ENCODE peak calls at places on chromosome 1, in ten cellular contexts. I, W, D, C, N, Y, H, R, F and A are unnamed samples.

GRCh38 chr1:155250633-155251449 is 4.4 kb downstream of the ENTREP3 start:
- DNase-seq in I (peak; percentile 72), W (peak; percentile 92), D (peak; percentile 72), C (peak; percentile 98), N (peak; percentile 87), Y (peak; percentile 88), H (peak; percentile 96), R (peak; percentile 86), F (peak; percentile 87), A (peak; percentile 98)

GRCh38 chr1:152347116-152347728 is 12.6 kb downstream of the FLG2 start:
- DNase-seq in I (no peak), W (peak; percentile 65), D (peak; percentile 78), C (no peak), N (peak; percentile 20), Y (no peak), H (peak; percentile 8), R (no peak), F (peak; percentile 54), A (peak; percentile 82)

GRCh38 chr1:27601771-27602509 is 2.0 kb downstream of the AHDC1 start:
- DNase-seq in I (no peak), W (no peak), D (no peak), C (no peak), N (no peak), Y (peak; percentile 80), H (peak; percentile 60), R (peak; percentile 57), F (peak; percentile 31), A (peak; percentile 72)

GRCh38 chr1:86258106-86258505 is 101.5 kb upstream of the COL24A1 start:
- DNase-seq in I (no peak), W (no peak), D (peak; percentile 39), C (no peak), N (no peak), Y (no peak), H (no peak), R (no peak), F (no peak), A (no peak)

GRCh38 chr1:23198373-23198772 is 18.9 kb downstream of the HTR1D start:
- DNase-seq in I (peak; percentile 84), W (no peak), D (peak; percentile 96), C (peak; percentile 10), N (peak; percentile 55), Y (no peak), H (no peak), R (no peak), F (no peak), A (no peak)

GRCh38 chr1:203629509-203630082 is 3.0 kb downstream of the ATP2B4 start:
- DNase-seq in I (no peak), W (peak; percentile 49), D (no peak), C (peak; percentile 87), N (no peak), Y (peak; percentile 23), H (peak; percentile 84), R (no peak), F (no peak), A (peak; percentile 82)

GRCh38 chr1:15703562-15703961 is 19.4 kb downstream of the PLEKHM2 start:
- DNase-seq in I (peak; percentile 80), W (no peak), D (peak; percentile 79), C (peak; percentile 96), N (peak; percentile 71), Y (peak; percentile 82), H (peak; percentile 86), R (peak; percentile 81), F (peak; percentile 49), A (peak; percentile 58)

GRCh38 chr1:39692152-39693064 is 1.2 kb upstream of the HPCAL4 start:
- DNase-seq in I (no peak), W (no peak), D (no peak), C (no peak), N (no peak), Y (no peak), H (no peak), R (peak; percentile 42), F (no peak), A (peak; percentile 57)

GRCh38 chr1:90723561-90724108 is 6.5 kb upstream of the BARHL2 start:
- DNase-seq in I (no peak), W (no peak), D (no peak), C (peak; percentile 64), N (no peak), Y (no peak), H (no peak), R (no peak), F (no peak), A (no peak)

GRCh38 chr1:7975212-7975865 is 13.8 kb downstream of the PARK7 start:
- DNase-seq in I (peak; percentile 28), W (no peak), D (peak; percentile 73), C (no peak), N (peak; percentile 79), Y (peak; percentile 57), H (peak; percentile 91), R (no peak), F (peak; percentile 77), A (peak; percentile 92)

GRCh38 chr1:154755858-154756730 is 114.0 kb downstream of the KCNN3 start:
- DNase-seq in I (no peak), W (no peak), D (peak; percentile 52), C (no peak), N (no peak), Y (no peak), H (no peak), R (no peak), F (no peak), A (no peak)

GRCh38 chr1:156592910-156593732 is 1.5 kb downstream of the NAXE start:
- DNase-seq in I (no peak), W (no peak), D (no peak), C (no peak), N (no peak), Y (no peak), H (no peak), R (no peak), F (no peak), A (no peak)

GRCh38 chr1:229572286-229572685 is 13.8 kb upstream of the ABCB10 start:
- DNase-seq in I (no peak), W (no peak), D (no peak), C (no peak), N (no peak), Y (no peak), H (no peak), R (no peak), F (no peak), A (no peak)

GRCh38 chr1:203453616-203454015 is 22.0 kb upstream of the PRELP start:
- DNase-seq in I (no peak), W (no peak), D (no peak), C (no peak), N (no peak), Y (no peak), H (no peak), R (no peak), F (no peak), A (no peak)

GRCh38 chr1:5010656-5011055 is 356.2 kb downstream of the AJAP1 start:
- DNase-seq in I (no peak), W (no peak), D (no peak), C (no peak), N (no peak), Y (no peak), H (no peak), R (no peak), F (no peak), A (peak; percentile 33)

GRCh38 chr1:94298861-94299260 is 61.5 kb upstream of the ARHGAP29 start:
- DNase-seq in I (peak; percentile 81), W (no peak), D (no peak), C (no peak), N (no peak), Y (no peak), H (no peak), R (no peak), F (no peak), A (no peak)

GRCh38 chr1:167545349-167545748 is 8.2 kb downstream of the CREG1 start:
- DNase-seq in I (no peak), W (no peak), D (no peak), C (no peak), N (no peak), Y (no peak), H (no peak), R (no peak), F (no peak), A (no peak)

GRCh38 chr1:212981025-212981495 is 30.7 kb downstream of the VASH2 start:
- DNase-seq in I (no peak), W (no peak), D (peak; percentile 20), C (no peak), N (no peak), Y (no peak), H (peak; percentile 29), R (no peak), F (peak; percentile 67), A (peak; percentile 87)